ENCODE peak calls at places on chromosomes 5 and 9, in four cellular contexts. One of them, this sample, is unnamed.

GRCh38 chr5:153753645-153754432 is 263.4 kb downstream of the GRIA1 start:
- DNase-seq in osteocyte: no peak
- DNase-seq in NB4: no peak
- DNase-seq in HFF-Myc: no peak
- DNase-seq in this sample: no peak

GRCh38 chr5:149048806-149049205 is 14.1 kb downstream of the SH3TC2 start:
- DNase-seq in osteocyte: no peak
- DNase-seq in NB4: no peak
- DNase-seq in HFF-Myc: no peak
- DNase-seq in this sample: no peak

GRCh38 chr5:66517361-66517760 is 78.8 kb upstream of the MAST4 start:
- DNase-seq in osteocyte: no peak
- DNase-seq in NB4: no peak
- DNase-seq in HFF-Myc: no peak
- DNase-seq in this sample: no peak

GRCh38 chr9:77177894-77178794 is 810 bp downstream of the VPS13A start:
- DNase-seq in osteocyte: peak; percentile 85
- DNase-seq in NB4: peak; percentile 69
- DNase-seq in HFF-Myc: no peak
- DNase-seq in this sample: no peak

GRCh38 chr5:43711496-43711895 is 108.5 kb downstream of the NNT start:
- DNase-seq in osteocyte: no peak
- DNase-seq in NB4: no peak
- DNase-seq in HFF-Myc: no peak
- DNase-seq in this sample: no peak

GRCh38 chr5:129398279-129398678 is 61.8 kb upstream of the ADAMTS19 start:
- DNase-seq in osteocyte: no peak
- DNase-seq in NB4: no peak
- DNase-seq in HFF-Myc: no peak
- DNase-seq in this sample: no peak

GRCh38 chr9:95003694-95004451 is 277.4 kb downstream of the AOPEP start:
- DNase-seq in osteocyte: peak; percentile 88
- DNase-seq in NB4: peak; percentile 31
- DNase-seq in HFF-Myc: no peak
- DNase-seq in this sample: no peak

GRCh38 chr5:120122711-120123110 is 341.4 kb upstream of the PRR16 start:
- DNase-seq in osteocyte: no peak
- DNase-seq in NB4: no peak
- DNase-seq in HFF-Myc: no peak
- DNase-seq in this sample: no peak

GRCh38 chr5:40240111-40240510 is 439.6 kb upstream of the PTGER4 start:
- DNase-seq in osteocyte: no peak
- DNase-seq in NB4: peak; percentile 23
- DNase-seq in HFF-Myc: peak; percentile 51
- DNase-seq in this sample: no peak

GRCh38 chr9:76302947-76303550 is 91.2 kb downstream of the RFK start:
- DNase-seq in osteocyte: no peak
- DNase-seq in NB4: peak; percentile 46
- DNase-seq in HFF-Myc: no peak
- DNase-seq in this sample: no peak

GRCh38 chr9:130430232-130430631 is 14.5 kb upstream of the ASS1 start:
- DNase-seq in osteocyte: no peak
- DNase-seq in NB4: no peak
- DNase-seq in HFF-Myc: no peak
- DNase-seq in this sample: no peak

GRCh38 chr9:110900917-110901316 is 137.4 kb downstream of the LPAR1 start:
- DNase-seq in osteocyte: no peak
- DNase-seq in NB4: no peak
- DNase-seq in HFF-Myc: peak; percentile 24
- DNase-seq in this sample: no peak

GRCh38 chr5:108739906-108740305 is 7.8 kb upstream of the FER start:
- DNase-seq in osteocyte: no peak
- DNase-seq in NB4: no peak
- DNase-seq in HFF-Myc: no peak
- DNase-seq in this sample: no peak

GRCh38 chr9:94168203-94169000 is 84.1 kb downstream of the PTPDC1 start:
- DNase-seq in osteocyte: no peak
- DNase-seq in NB4: no peak
- DNase-seq in HFF-Myc: no peak
- DNase-seq in this sample: no peak

GRCh38 chr9:26145938-26146337 is 467.7 kb upstream of the TUSC1 start:
- DNase-seq in osteocyte: no peak
- DNase-seq in NB4: no peak
- DNase-seq in HFF-Myc: no peak
- DNase-seq in this sample: no peak

GRCh38 chr5:151808451-151809169 is 36.9 kb downstream of the G3BP1 start:
- DNase-seq in osteocyte: no peak
- DNase-seq in NB4: no peak
- DNase-seq in HFF-Myc: no peak
- DNase-seq in this sample: no peak

GRCh38 chr9:18888241-18888794 is 144.7 kb downstream of the SAXO1 start:
- DNase-seq in osteocyte: no peak
- DNase-seq in NB4: no peak
- DNase-seq in HFF-Myc: no peak
- DNase-seq in this sample: no peak

GRCh38 chr5:107674655-107675054 is 3.9 kb upstream of the EFNA5 start:
- DNase-seq in osteocyte: no peak
- DNase-seq in NB4: no peak
- DNase-seq in HFF-Myc: no peak
- DNase-seq in this sample: no peak

GRCh38 chr9:14245901-14246525 is 67.9 kb downstream of the NFIB start:
- DNase-seq in osteocyte: no peak
- DNase-seq in NB4: no peak
- DNase-seq in HFF-Myc: no peak
- DNase-seq in this sample: no peak

GRCh38 chr5:125987677-125988255 is 435.4 kb upstream of the GRAMD2B start:
- DNase-seq in osteocyte: no peak
- DNase-seq in NB4: no peak
- DNase-seq in HFF-Myc: no peak
- DNase-seq in this sample: no peak

GRCh38 chr5:138316355-138316754 is 15.2 kb downstream of the CDC25C start:
- DNase-seq in osteocyte: no peak
- DNase-seq in NB4: no peak
- DNase-seq in HFF-Myc: no peak
- DNase-seq in this sample: no peak

GRCh38 chr9:132518626-132519025 is 63.8 kb upstream of the BARHL1 start:
- DNase-seq in osteocyte: no peak
- DNase-seq in NB4: no peak
- DNase-seq in HFF-Myc: no peak
- DNase-seq in this sample: no peak

GRCh38 chr9:81844131-81844567 is 84.1 kb upstream of the SPATA31D4 start:
- DNase-seq in osteocyte: no peak
- DNase-seq in NB4: no peak
- DNase-seq in HFF-Myc: no peak
- DNase-seq in this sample: no peak

GRCh38 chr9:131094015-131094414 is 2.3 kb upstream of the AIF1L start:
- DNase-seq in osteocyte: no peak
- DNase-seq in NB4: no peak
- DNase-seq in HFF-Myc: no peak
- DNase-seq in this sample: no peak

GRCh38 chr5:134135091-134135655 is 20.7 kb downstream of the TCF7 start:
- DNase-seq in osteocyte: no peak
- DNase-seq in NB4: no peak
- DNase-seq in HFF-Myc: no peak
- DNase-seq in this sample: no peak

GRCh38 chr5:39518516-39518915 is 93.7 kb upstream of the DAB2 start:
- DNase-seq in osteocyte: no peak
- DNase-seq in NB4: no peak
- DNase-seq in HFF-Myc: peak; percentile 59
- DNase-seq in this sample: no peak

GRCh38 chr9:95815961-95816360 is 59.5 kb upstream of the ERCC6L2 start:
- DNase-seq in osteocyte: no peak
- DNase-seq in NB4: no peak
- DNase-seq in HFF-Myc: no peak
- DNase-seq in this sample: no peak

GRCh38 chr5:111478266-111478665 is 34.1 kb downstream of the STARD4 start:
- DNase-seq in osteocyte: no peak
- DNase-seq in NB4: no peak
- DNase-seq in HFF-Myc: no peak
- DNase-seq in this sample: no peak
- TF ChIP-seq CTCF in osteocyte: peak; percentile 46
- TF ChIP-seq CTCF in NB4: no peak
- TF ChIP-seq CTCF in HFF-Myc: no peak
- TF ChIP-seq CTCF in this sample: peak; percentile 53

DNA sequence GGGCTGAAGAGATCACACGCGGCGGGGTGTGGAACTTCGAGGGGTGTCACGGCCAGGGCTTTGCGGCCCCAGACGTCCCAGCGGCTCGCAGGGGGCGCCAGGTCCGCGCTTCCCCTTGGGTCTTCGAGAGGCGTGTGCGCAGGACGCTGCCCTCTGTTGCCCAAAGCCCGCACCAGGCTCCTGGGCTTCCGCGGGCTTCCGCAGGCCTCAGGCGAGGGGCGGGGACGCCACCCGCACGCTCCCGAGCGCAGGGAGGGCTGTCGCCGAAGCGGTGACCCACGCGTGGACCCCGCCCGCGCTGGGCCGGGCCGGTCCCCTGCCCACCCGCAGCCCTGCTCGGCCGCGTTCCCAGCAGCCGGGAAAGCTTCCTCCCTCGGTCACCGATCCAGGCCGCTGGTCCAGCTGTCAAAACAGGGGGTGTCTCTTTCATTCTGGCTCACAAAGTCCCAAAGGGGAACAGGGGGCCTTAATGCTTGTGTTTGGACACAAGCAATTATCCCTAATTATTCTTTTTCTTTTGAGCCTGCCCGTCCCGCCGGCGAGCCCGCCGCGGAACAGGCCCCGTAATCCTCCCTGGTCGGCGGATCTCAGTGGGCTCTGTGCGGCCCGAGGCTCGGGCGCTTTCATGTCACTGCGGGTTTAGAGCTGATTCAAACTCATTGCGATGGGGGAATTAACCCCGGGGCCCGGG is 60.6 kb downstream of the TMEM174 start:
- DNase-seq in osteocyte: no peak
- DNase-seq in NB4: no peak
- DNase-seq in HFF-Myc: no peak
- DNase-seq in this sample: no peak
- TF ChIP-seq CTCF in osteocyte: peak; percentile 14
- TF ChIP-seq CTCF in NB4: no peak
- TF ChIP-seq CTCF in HFF-Myc: no peak
- TF ChIP-seq CTCF in this sample: peak; percentile 23

GRCh38 chr5:10775646-10776045 is 14.6 kb upstream of the DAP start:
- DNase-seq in osteocyte: no peak
- DNase-seq in NB4: no peak
- DNase-seq in HFF-Myc: no peak
- DNase-seq in this sample: no peak
- TF ChIP-seq CTCF in osteocyte: no peak
- TF ChIP-seq CTCF in NB4: no peak
- TF ChIP-seq CTCF in HFF-Myc: no peak
- TF ChIP-seq CTCF in this sample: no peak

DNA sequence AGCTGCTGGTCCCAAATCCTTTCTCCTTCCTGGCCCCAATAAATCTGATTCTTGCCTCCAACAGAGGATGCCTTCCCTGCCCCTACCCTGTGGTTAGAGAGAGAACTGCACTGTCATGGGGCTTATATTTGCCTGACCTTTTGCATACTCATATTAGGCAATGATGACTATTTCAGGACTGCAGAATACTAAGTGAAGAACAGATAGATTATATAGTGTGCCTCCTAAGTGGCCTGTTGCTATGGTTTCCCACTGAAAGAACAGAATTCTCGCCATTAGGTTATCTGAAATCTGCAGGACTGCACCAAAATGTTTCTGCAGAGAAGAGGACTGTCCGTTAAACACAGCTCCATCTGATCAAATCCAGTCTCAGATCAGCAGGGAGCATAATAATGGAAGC is 87.3 kb upstream of the CCNG1 start:
- DNase-seq in osteocyte: no peak
- DNase-seq in NB4: peak; percentile 26
- DNase-seq in HFF-Myc: no peak
- DNase-seq in this sample: no peak
- TF ChIP-seq CTCF in osteocyte: peak; percentile 5
- TF ChIP-seq CTCF in NB4: peak; percentile 7
- TF ChIP-seq CTCF in HFF-Myc: no peak
- TF ChIP-seq CTCF in this sample: peak; percentile 48

GRCh38 chr5:38265546-38266179 is 7.3 kb downstream of the EGFLAM start:
- DNase-seq in osteocyte: peak; percentile 88
- DNase-seq in NB4: peak; percentile 61
- DNase-seq in HFF-Myc: peak; percentile 31
- DNase-seq in this sample: peak; percentile 80
- TF ChIP-seq CTCF in osteocyte: peak; percentile 81
- TF ChIP-seq CTCF in NB4: peak; percentile 73
- TF ChIP-seq CTCF in HFF-Myc: peak; percentile 76
- TF ChIP-seq CTCF in this sample: peak; percentile 92

DNA sequence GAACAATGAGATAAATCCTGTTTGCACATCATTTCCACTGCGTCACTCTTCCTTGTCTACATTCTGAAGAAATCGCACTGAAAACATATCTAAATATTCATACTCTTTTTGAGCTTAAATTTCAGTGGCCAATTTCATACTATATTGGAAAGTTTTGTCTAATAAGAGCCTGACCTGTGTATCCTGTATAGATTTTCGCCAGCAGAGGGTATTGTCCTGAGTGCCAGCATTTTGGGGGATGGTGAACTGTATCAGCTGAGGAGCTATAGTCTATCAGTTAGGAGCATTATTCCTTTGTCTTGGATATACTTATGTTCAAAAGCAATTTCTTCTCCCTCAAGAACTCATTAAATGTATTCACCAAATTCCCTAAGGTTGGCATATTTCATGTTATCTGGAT is 102.3 kb downstream of the SEMA6A start:
- DNase-seq in osteocyte: no peak
- DNase-seq in NB4: no peak
- DNase-seq in HFF-Myc: no peak
- DNase-seq in this sample: no peak
- TF ChIP-seq CTCF in osteocyte: no peak
- TF ChIP-seq CTCF in NB4: no peak
- TF ChIP-seq CTCF in HFF-Myc: no peak
- TF ChIP-seq CTCF in this sample: peak; percentile 39

DNA sequence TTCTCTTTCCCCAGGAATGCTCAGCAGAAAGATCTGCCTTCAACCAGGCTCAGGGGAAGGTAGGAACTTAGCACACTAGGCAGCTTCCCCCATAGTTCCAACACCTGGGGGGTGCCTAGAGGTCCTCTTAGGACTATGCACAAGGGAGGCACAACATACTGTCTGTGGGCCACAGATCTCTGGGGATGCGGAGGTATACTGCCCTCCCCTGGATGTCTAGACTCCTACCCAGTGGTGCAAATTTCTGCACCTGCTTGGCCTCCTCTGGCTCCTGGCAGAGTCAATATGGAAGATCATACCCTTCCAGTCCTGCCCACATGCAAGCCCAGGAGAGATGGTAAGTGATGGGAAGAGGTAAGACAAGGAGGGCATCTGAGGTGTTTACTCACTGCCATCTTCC is 247.5 kb upstream of the DAPK1 start:
- DNase-seq in osteocyte: no peak
- DNase-seq in NB4: no peak
- DNase-seq in HFF-Myc: no peak
- DNase-seq in this sample: no peak
- TF ChIP-seq CTCF in osteocyte: no peak
- TF ChIP-seq CTCF in NB4: no peak
- TF ChIP-seq CTCF in HFF-Myc: peak; percentile 5
- TF ChIP-seq CTCF in this sample: no peak